ENCODE peak calls at places on chromosome 14, in ten cellular contexts. L, F, Q, P, O, Y, E, K, X and S are unnamed samples.

GRCh38 chr14:55127491-55127951 is 1.5 kb upstream of the LGALS3 start:
- DNase-seq in L (no peak), F (peak; percentile 99), Q (peak; percentile 63), P (peak; percentile 38), O (no peak), Y (no peak), E (no peak), K (peak; percentile 83), X (no peak), S (no peak)

GRCh38 chr14:92647499-92648279 is 100.7 kb downstream of the LGMN start:
- DNase-seq in L (no peak), F (peak; percentile 25), Q (no peak), P (peak; percentile 52), O (no peak), Y (no peak), E (no peak), K (peak; percentile 57), X (no peak), S (no peak)

GRCh38 chr14:72607386-72608125 is 286.3 kb downstream of the DPF3 start:
- DNase-seq in L (no peak), F (no peak), Q (no peak), P (no peak), O (no peak), Y (no peak), E (no peak), K (peak; percentile 67), X (no peak), S (no peak)

GRCh38 chr14:57346741-57347140 is 43.6 kb upstream of the NAA30 start:
- DNase-seq in L (no peak), F (peak; percentile 63), Q (no peak), P (no peak), O (no peak), Y (no peak), E (no peak), K (no peak), X (no peak), S (no peak)

GRCh38 chr14:101410126-101410525 is 151.2 kb upstream of the DIO3 start:
- DNase-seq in L (no peak), F (no peak), Q (no peak), P (no peak), O (no peak), Y (no peak), E (no peak), K (no peak), X (no peak), S (no peak)

GRCh38 chr14:67704484-67705089 is 2.9 kb downstream of the RDH12 start:
- DNase-seq in L (no peak), F (peak; percentile 79), Q (peak; percentile 62), P (peak; percentile 74), O (no peak), Y (peak; percentile 47), E (no peak), K (peak; percentile 37), X (no peak), S (no peak)

GRCh38 chr14:80356413-80356812 is 145.1 kb upstream of the DIO2 start:
- DNase-seq in L (no peak), F (peak; percentile 49), Q (peak; percentile 5), P (peak; percentile 44), O (no peak), Y (no peak), E (no peak), K (peak; percentile 24), X (no peak), S (no peak)

GRCh38 chr14:89641495-89642162 is 224.6 kb upstream of the FOXN3 start:
- DNase-seq in L (no peak), F (no peak), Q (no peak), P (no peak), O (no peak), Y (peak; percentile 72), E (no peak), K (no peak), X (no peak), S (no peak)

GRCh38 chr14:91367173-91368171 is 50.1 kb downstream of the CCDC88C start:
- DNase-seq in L (no peak), F (peak; percentile 79), Q (peak; percentile 88), P (peak; percentile 26), O (no peak), Y (peak; percentile 94), E (peak; percentile 82), K (peak; percentile 97), X (no peak), S (no peak)

GRCh38 chr14:63614964-63615363 is 26.7 kb downstream of the WDR89 start:
- DNase-seq in L (no peak), F (peak; percentile 38), Q (no peak), P (peak; percentile 83), O (no peak), Y (no peak), E (no peak), K (peak; percentile 47), X (no peak), S (no peak)

GRCh38 chr14:21846227-21846885 is 172.7 kb upstream of the OR4E1 start:
- DNase-seq in L (no peak), F (peak; percentile 52), Q (peak; percentile 66), P (no peak), O (no peak), Y (peak; percentile 49), E (peak; percentile 54), K (no peak), X (peak; percentile 41), S (no peak)

GRCh38 chr14:21840765-21841164 is 167.1 kb upstream of the OR4E1 start:
- DNase-seq in L (no peak), F (peak; percentile 17), Q (no peak), P (peak; percentile 8), O (no peak), Y (no peak), E (no peak), K (no peak), X (no peak), S (no peak)
- TF ChIP-seq CTCF in L (no peak), F (peak; percentile 50), Q (no peak), P (no peak), O (no peak), Y (no peak), E (peak; percentile 22), K (no peak), X (no peak), S (no peak)

GRCh38 chr14:77603654-77604270 is 12.7 kb downstream of the SPTLC2 start:
- DNase-seq in L (no peak), F (peak; percentile 35), Q (peak; percentile 19), P (no peak), O (no peak), Y (no peak), E (peak; percentile 8), K (peak; percentile 42), X (no peak), S (no peak)
- TF ChIP-seq CTCF in L (peak; percentile 27), F (peak; percentile 63), Q (peak; percentile 16), P (peak; percentile 25), O (no peak), Y (no peak), E (peak; percentile 28), K (peak; percentile 25), X (no peak), S (no peak)

DNA sequence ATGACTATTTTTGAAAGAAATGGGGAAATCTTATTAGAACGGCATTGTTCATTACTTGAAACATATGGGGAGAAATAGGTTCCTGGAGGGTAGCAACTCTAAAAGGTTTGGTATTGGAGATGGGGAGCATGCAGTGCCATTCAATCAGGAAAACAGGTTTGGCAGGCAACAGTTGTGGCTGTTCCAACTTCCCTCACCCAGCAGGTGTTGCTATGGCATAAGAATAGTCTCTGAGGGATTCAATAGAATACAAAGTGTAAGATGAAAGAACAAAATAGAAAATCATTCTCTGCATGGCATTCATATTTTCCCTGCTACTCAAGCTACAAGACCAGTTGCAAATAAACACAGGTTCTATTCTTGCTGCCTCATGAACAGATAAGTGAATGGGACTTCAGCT is 393.3 kb upstream of the RPL10L start:
- DNase-seq in L (no peak), F (peak; percentile 51), Q (peak; percentile 8), P (no peak), O (no peak), Y (no peak), E (no peak), K (peak; percentile 5), X (no peak), S (no peak)
- TF ChIP-seq CTCF in L (peak; percentile 64), F (peak; percentile 43), Q (no peak), P (no peak), O (no peak), Y (no peak), E (no peak), K (no peak), X (no peak), S (no peak)

DNA sequence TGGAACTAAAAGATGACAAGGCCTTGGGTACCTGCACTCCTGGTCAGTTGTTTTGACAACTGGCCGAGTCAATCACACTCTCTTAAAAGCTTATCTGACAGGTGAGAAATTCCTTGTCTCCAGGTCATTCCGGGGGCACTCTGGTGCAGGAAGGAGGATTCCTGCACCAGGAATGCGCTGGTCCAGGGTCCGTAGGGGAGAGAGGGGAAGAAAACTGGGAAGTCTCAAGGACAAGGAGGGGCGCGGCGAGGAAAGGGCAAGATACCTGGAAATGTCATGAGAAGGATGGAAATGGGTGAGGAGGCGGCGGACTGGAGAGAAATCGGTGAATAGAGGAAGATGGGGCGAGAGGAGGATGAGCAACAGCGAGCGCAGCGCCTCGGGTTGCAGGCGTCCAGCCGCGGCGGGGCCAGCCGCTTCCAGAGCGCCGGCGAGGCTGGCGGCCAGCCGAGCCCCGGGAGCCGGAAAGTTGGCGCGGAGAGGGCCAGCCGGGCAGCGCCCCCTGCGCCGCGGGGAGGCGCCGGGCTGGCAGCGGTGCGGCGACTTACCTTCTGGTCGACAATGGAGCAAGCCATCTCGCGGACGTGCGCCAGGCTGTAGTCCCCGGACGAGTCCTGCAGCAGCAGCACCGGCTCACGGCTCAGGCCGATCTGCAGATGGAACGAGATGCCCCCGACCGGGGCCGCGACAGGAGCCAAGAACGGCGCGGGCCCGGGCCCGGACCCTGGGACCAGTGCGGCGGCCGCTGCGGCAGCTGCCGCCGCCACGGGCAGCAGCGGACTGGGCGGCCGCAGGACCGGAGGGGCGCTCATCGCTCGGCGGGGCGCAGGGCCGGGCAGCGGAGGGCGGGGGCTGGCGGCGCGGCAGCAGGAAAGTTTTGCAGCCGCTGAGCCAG is 699 bp downstream of the PRKD1 start:
- DNase-seq in L (peak; percentile 48), F (peak; percentile 53), Q (peak; percentile 69), P (peak; percentile 64), O (peak; percentile 61), Y (peak; percentile 40), E (no peak), K (peak; percentile 54), X (peak; percentile 58), S (no peak)
- TF ChIP-seq CTCF in L (peak; percentile 54), F (no peak), Q (no peak), P (no peak), O (no peak), Y (peak; percentile 5), E (no peak), K (no peak), X (peak; percentile 27), S (no peak)

DNA sequence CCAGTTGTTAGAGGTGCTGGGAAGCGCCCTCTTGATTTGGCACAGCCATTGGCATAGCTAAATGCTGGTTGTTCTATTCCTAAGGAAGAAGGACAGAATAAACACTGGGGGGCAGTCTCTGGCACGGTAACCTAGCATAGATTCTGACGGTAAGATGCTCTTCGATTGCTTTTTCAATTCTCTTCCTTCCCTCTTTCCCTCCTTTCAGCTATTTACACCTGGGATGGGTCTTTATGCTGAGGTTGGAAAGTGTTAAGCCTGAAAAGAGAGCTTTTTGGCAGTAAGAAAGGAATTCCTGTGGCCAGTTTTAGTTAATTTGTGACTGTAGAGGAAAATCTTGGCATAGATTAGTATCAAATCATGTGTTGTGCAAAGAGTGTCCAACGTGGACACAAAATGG is 162.8 kb downstream of the SNAPC1 start:
- DNase-seq in L (no peak), F (peak; percentile 74), Q (peak; percentile 49), P (no peak), O (no peak), Y (no peak), E (no peak), K (peak; percentile 28), X (no peak), S (no peak)
- TF ChIP-seq CTCF in L (peak; percentile 12), F (peak; percentile 78), Q (no peak), P (peak; percentile 24), O (no peak), Y (no peak), E (no peak), K (peak; percentile 8), X (peak; percentile 43), S (no peak)